ENCODE peak calls at places on chromosomes 7 and 10, in five cellular contexts. X is Daoy; E is stimulated activated CD8-positive, alpha-beta memory T cell treated with anti-CD3 and anti-CD28 coated beads, Interleukin-4, amount 100 ng/mL, for 4 hours; B is cerebellar cortex; Z is NCI-H1105. W is an unnamed sample.

GRCh38 chr10:97363071-97363470 is 28.5 kb upstream of the FRAT2 start:
- DNase-seq in X (no peak), E (no peak), B (no peak), Z (no peak), W (no peak)

GRCh38 chr7:69982197-69982596 is 383.9 kb downstream of the AUTS2 start:
- DNase-seq in X (no peak), E (no peak), B (no peak), Z (no peak), W (no peak)

GRCh38 chr7:21454906-21455305 is 27.0 kb downstream of the SP4 start:
- DNase-seq in X (no peak), E (no peak), B (no peak), Z (no peak), W (no peak)

GRCh38 chr7:85191383-85191782 is 4.5 kb upstream of the SEMA3D start:
- DNase-seq in X (no peak), E (no peak), B (no peak), Z (no peak), W (no peak)

GRCh38 chr7:84261509-84261908 is 66.9 kb upstream of the SEMA3A start:
- DNase-seq in X (no peak), E (no peak), B (peak; percentile 63), Z (no peak), W (no peak)

GRCh38 chr10:73044378-73045285 is 52.0 kb downstream of the P4HA1 start:
- DNase-seq in X (peak; percentile 48), E (no peak), B (no peak), Z (no peak), W (no peak)

GRCh38 chr10:91043173-91043910 is 122.5 kb upstream of the ANKRD1 start:
- DNase-seq in X (peak; percentile 8), E (no peak), B (peak; percentile 23), Z (no peak), W (no peak)

GRCh38 chr10:31897506-31897905 is 31.1 kb downstream of the ARHGAP12 start:
- DNase-seq in X (no peak), E (no peak), B (no peak), Z (no peak), W (no peak)

GRCh38 chr7:50793115-50793946 is 10.6 kb upstream of the GRB10 start:
- DNase-seq in X (peak; percentile 88), E (no peak), B (no peak), Z (peak; percentile 44), W (peak; percentile 70)

GRCh38 chr7:44078521-44078920 is 3.8 kb downstream of the POLM start:
- DNase-seq in X (no peak), E (no peak), B (no peak), Z (no peak), W (no peak)

GRCh38 chr7:7756577-7756976 is 38.2 kb upstream of the RPA3 start:
- DNase-seq in X (no peak), E (no peak), B (no peak), Z (no peak), W (no peak)

GRCh38 chr10:93458821-93459257 is 23.3 kb downstream of the MYOF start:
- DNase-seq in X (peak; percentile 98), E (no peak), B (peak; percentile 90), Z (no peak), W (no peak)

GRCh38 chr10:88234332-88234731 is 348.8 kb downstream of the RNLS start:
- DNase-seq in X (no peak), E (no peak), B (no peak), Z (no peak), W (no peak)

GRCh38 chr10:85916999-85917573 is 449.5 kb downstream of the GRID1 start:
- DNase-seq in X (no peak), E (no peak), B (peak; percentile 88), Z (peak; percentile 86), W (no peak)

GRCh38 chr10:98296514-98296913 is 28.5 kb upstream of the LOXL4 start:
- DNase-seq in X (no peak), E (no peak), B (no peak), Z (no peak), W (no peak)

GRCh38 chr7:25643285-25643684 is 415.0 kb upstream of the NPVF start:
- DNase-seq in X (no peak), E (no peak), B (no peak), Z (no peak), W (no peak)